ENCODE peak calls at places on chromosomes 12 and 14, in six cellular contexts. One of them, this sample, is unnamed.

GRCh38 chr12:94165152-94165551 is 16.8 kb downstream of the PLXNC1 start:
- DNase-seq in psoas muscle: no peak
- DNase-seq in epithelial cell of proximal tubule: no peak
- DNase-seq in AML-193: no peak
- DNase-seq in A549: no peak
- DNase-seq in ovary: no peak
- DNase-seq in this sample: no peak

GRCh38 chr12:10753066-10753465 is 29.9 kb upstream of the YBX3 start:
- DNase-seq in psoas muscle: no peak
- DNase-seq in epithelial cell of proximal tubule: peak
- DNase-seq in AML-193: no peak
- DNase-seq in A549: no peak
- DNase-seq in ovary: no peak
- DNase-seq in this sample: no peak

GRCh38 chr14:100146548-100147091 is 12.8 kb downstream of the DEGS2 start:
- DNase-seq in psoas muscle: no peak
- DNase-seq in epithelial cell of proximal tubule: no peak
- DNase-seq in AML-193: no peak
- DNase-seq in A549: no peak
- DNase-seq in ovary: no peak
- DNase-seq in this sample: no peak

GRCh38 chr12:87756721-87757120 is 272.5 kb downstream of the C12orf50 start:
- DNase-seq in psoas muscle: no peak
- DNase-seq in epithelial cell of proximal tubule: peak
- DNase-seq in AML-193: no peak
- DNase-seq in A549: peak
- DNase-seq in ovary: no peak
- DNase-seq in this sample: no peak

GRCh38 chr14:97723834-97724770 is 926.9 kb downstream of the VRK1 start:
- DNase-seq in psoas muscle: no peak
- DNase-seq in epithelial cell of proximal tubule: no peak
- DNase-seq in AML-193: no peak
- DNase-seq in A549: peak
- DNase-seq in ovary: no peak
- DNase-seq in this sample: no peak

GRCh38 chr14:34297786-34298520 is 164.1 kb downstream of the SPTSSA start:
- DNase-seq in psoas muscle: no peak
- DNase-seq in epithelial cell of proximal tubule: no peak
- DNase-seq in AML-193: no peak
- DNase-seq in A549: peak
- DNase-seq in ovary: no peak
- DNase-seq in this sample: no peak

GRCh38 chr12:55072093-55072492 is 52.3 kb downstream of the NEUROD4 start:
- DNase-seq in psoas muscle: peak
- DNase-seq in epithelial cell of proximal tubule: no peak
- DNase-seq in AML-193: peak
- DNase-seq in A549: peak
- DNase-seq in ovary: no peak
- DNase-seq in this sample: peak

GRCh38 chr12:91139264-91139663 is 28.0 kb upstream of the LUM start:
- DNase-seq in psoas muscle: no peak
- DNase-seq in epithelial cell of proximal tubule: no peak
- DNase-seq in AML-193: no peak
- DNase-seq in A549: no peak
- DNase-seq in ovary: no peak
- DNase-seq in this sample: no peak

GRCh38 chr12:114835031-114835430 is 151.1 kb upstream of the TBX3 start:
- DNase-seq in psoas muscle: no peak
- DNase-seq in epithelial cell of proximal tubule: no peak
- DNase-seq in AML-193: no peak
- DNase-seq in A549: no peak
- DNase-seq in ovary: no peak
- DNase-seq in this sample: no peak

GRCh38 chr14:72925171-72925759 is 999 bp upstream of the DCAF4 start:
- DNase-seq in psoas muscle: no peak
- DNase-seq in epithelial cell of proximal tubule: no peak
- DNase-seq in AML-193: no peak
- DNase-seq in A549: no peak
- DNase-seq in ovary: peak
- DNase-seq in this sample: no peak

GRCh38 chr12:117853600-117853999 is 115.2 kb downstream of the KSR2 start:
- DNase-seq in psoas muscle: no peak
- DNase-seq in epithelial cell of proximal tubule: peak
- DNase-seq in AML-193: no peak
- DNase-seq in A549: peak
- DNase-seq in ovary: no peak
- DNase-seq in this sample: no peak

GRCh38 chr14:27528328-27528727 is 930.5 kb upstream of the NOVA1 start:
- DNase-seq in psoas muscle: no peak
- DNase-seq in epithelial cell of proximal tubule: peak
- DNase-seq in AML-193: peak
- DNase-seq in A549: peak
- DNase-seq in ovary: no peak
- DNase-seq in this sample: no peak

GRCh38 chr12:123532021-123532420 is 1.5 kb downstream of the RILPL1 start:
- DNase-seq in psoas muscle: no peak
- DNase-seq in epithelial cell of proximal tubule: no peak
- DNase-seq in AML-193: peak
- DNase-seq in A549: no peak
- DNase-seq in ovary: no peak
- DNase-seq in this sample: no peak

GRCh38 chr14:104708606-104709268 is 15.3 kb upstream of the ADSS1 start:
- DNase-seq in psoas muscle: peak
- DNase-seq in epithelial cell of proximal tubule: no peak
- DNase-seq in AML-193: peak
- DNase-seq in A549: peak
- DNase-seq in ovary: peak
- DNase-seq in this sample: no peak

GRCh38 chr14:89992273-89992672 is 36.5 kb downstream of the TDP1 start:
- DNase-seq in psoas muscle: no peak
- DNase-seq in epithelial cell of proximal tubule: no peak
- DNase-seq in AML-193: no peak
- DNase-seq in A549: no peak
- DNase-seq in ovary: no peak
- DNase-seq in this sample: no peak

GRCh38 chr14:22448905-22449611 is 140.0 kb downstream of the DAD1 start:
- DNase-seq in psoas muscle: peak
- DNase-seq in epithelial cell of proximal tubule: no peak
- DNase-seq in AML-193: no peak
- DNase-seq in A549: no peak
- DNase-seq in ovary: no peak
- DNase-seq in this sample: no peak

GRCh38 chr14:58777541-58777979 is 139.8 kb downstream of the DACT1 start:
- DNase-seq in psoas muscle: no peak
- DNase-seq in epithelial cell of proximal tubule: no peak
- DNase-seq in AML-193: no peak
- DNase-seq in A549: no peak
- DNase-seq in ovary: no peak
- DNase-seq in this sample: no peak

GRCh38 chr12:72189266-72189665 is 82.9 kb upstream of the TRHDE start:
- DNase-seq in psoas muscle: no peak
- DNase-seq in epithelial cell of proximal tubule: no peak
- DNase-seq in AML-193: no peak
- DNase-seq in A549: no peak
- DNase-seq in ovary: no peak
- DNase-seq in this sample: no peak

GRCh38 chr14:69741055-69741454 is 25.9 kb upstream of the SRSF5 start:
- DNase-seq in psoas muscle: no peak
- DNase-seq in epithelial cell of proximal tubule: no peak
- DNase-seq in AML-193: no peak
- DNase-seq in A549: no peak
- DNase-seq in ovary: no peak
- DNase-seq in this sample: no peak

GRCh38 chr12:111028830-111029229 is 108.5 kb upstream of the MYL2 start:
- DNase-seq in psoas muscle: no peak
- DNase-seq in epithelial cell of proximal tubule: no peak
- DNase-seq in AML-193: no peak
- DNase-seq in A549: no peak
- DNase-seq in ovary: no peak
- DNase-seq in this sample: no peak

GRCh38 chr12:76539727-76540126 is 19.8 kb downstream of the OSBPL8 start:
- DNase-seq in psoas muscle: no peak
- DNase-seq in epithelial cell of proximal tubule: no peak
- DNase-seq in AML-193: no peak
- DNase-seq in A549: no peak
- DNase-seq in ovary: no peak
- DNase-seq in this sample: no peak

GRCh38 chr12:91502208-91502607 is 319.6 kb upstream of the DCN start:
- DNase-seq in psoas muscle: no peak
- DNase-seq in epithelial cell of proximal tubule: no peak
- DNase-seq in AML-193: no peak
- DNase-seq in A549: no peak
- DNase-seq in ovary: no peak
- DNase-seq in this sample: no peak

GRCh38 chr12:94326727-94327126 is 132.9 kb downstream of the CEP83 start:
- DNase-seq in psoas muscle: no peak
- DNase-seq in epithelial cell of proximal tubule: peak
- DNase-seq in AML-193: no peak
- DNase-seq in A549: no peak
- DNase-seq in ovary: no peak
- DNase-seq in this sample: no peak

GRCh38 chr14:54278087-54278486 is 118.7 kb upstream of the CDKN3 start:
- DNase-seq in psoas muscle: no peak
- DNase-seq in epithelial cell of proximal tubule: no peak
- DNase-seq in AML-193: no peak
- DNase-seq in A549: no peak
- DNase-seq in ovary: no peak
- DNase-seq in this sample: no peak

GRCh38 chr12:44385964-44386363 is 490.2 kb downstream of the NELL2 start:
- DNase-seq in psoas muscle: no peak
- DNase-seq in epithelial cell of proximal tubule: no peak
- DNase-seq in AML-193: no peak
- DNase-seq in A549: no peak
- DNase-seq in ovary: no peak
- DNase-seq in this sample: no peak

GRCh38 chr14:67620217-67620789 is 583 bp downstream of the ARG2 start:
- DNase-seq in psoas muscle: no peak
- DNase-seq in epithelial cell of proximal tubule: no peak
- DNase-seq in AML-193: no peak
- DNase-seq in A549: no peak
- DNase-seq in ovary: peak
- DNase-seq in this sample: no peak

GRCh38 chr12:103334447-103334846 is 161.3 kb downstream of the C12orf42 start:
- DNase-seq in psoas muscle: no peak
- DNase-seq in epithelial cell of proximal tubule: no peak
- DNase-seq in AML-193: no peak
- DNase-seq in A549: no peak
- DNase-seq in ovary: no peak
- DNase-seq in this sample: no peak

GRCh38 chr12:64674367-64674922 is 64.2 kb downstream of the RASSF3 start:
- DNase-seq in psoas muscle: no peak
- DNase-seq in epithelial cell of proximal tubule: no peak
- DNase-seq in AML-193: no peak
- DNase-seq in A549: no peak
- DNase-seq in ovary: no peak
- DNase-seq in this sample: no peak

GRCh38 chr14:75063491-75064204 is at the start of gene ACYP1:
- DNase-seq in psoas muscle: peak
- DNase-seq in epithelial cell of proximal tubule: no peak
- DNase-seq in AML-193: peak
- DNase-seq in A549: peak
- DNase-seq in ovary: peak
- DNase-seq in this sample: peak

GRCh38 chr12:50786498-50787231 is 22.8 kb downstream of the ATF1 start:
- DNase-seq in psoas muscle: no peak
- DNase-seq in epithelial cell of proximal tubule: peak
- DNase-seq in AML-193: no peak
- DNase-seq in A549: peak
- DNase-seq in ovary: no peak
- DNase-seq in this sample: no peak

GRCh38 chr12:46388427-46388992 is 15.9 kb upstream of the SLC38A2 start:
- DNase-seq in psoas muscle: no peak
- DNase-seq in epithelial cell of proximal tubule: no peak
- DNase-seq in AML-193: no peak
- DNase-seq in A549: no peak
- DNase-seq in ovary: no peak
- DNase-seq in this sample: no peak

GRCh38 chr14:56754966-56755365 is 55.3 kb downstream of the OTX2 start:
- DNase-seq in psoas muscle: no peak
- DNase-seq in epithelial cell of proximal tubule: no peak
- DNase-seq in AML-193: no peak
- DNase-seq in A549: no peak
- DNase-seq in ovary: no peak
- DNase-seq in this sample: no peak

This sample was measured in putamen.